ENCODE peak calls at places on chromosomes 6 and 20, in ten cellular contexts. C is CD4-positive, alpha-beta T cell; W is A549; M is endodermal cell; X is upper lobe of left lung; U is cardiac muscle cell; H is psoas muscle; P is AG04450; N is body of pancreas; Y is K562. F is an unnamed sample.
A peak's percentile ranks its signal among the peaks of the same experiment; 100 is the strongest.

GRCh38 chr20:58549681-58550542 is 34.7 kb upstream of the APCDD1L start:
- DNase-seq in C (no peak), W (no peak), M (peak; percentile 22), X (no peak), U (no peak), H (no peak), P (no peak), N (no peak), Y (no peak), F (peak; percentile 29)

GRCh38 chr20:52540489-52540888 is 348.9 kb upstream of the ZFP64 start:
- DNase-seq in C (no peak), W (no peak), M (no peak), X (no peak), U (no peak), H (no peak), P (no peak), N (no peak), Y (no peak), F (no peak)

GRCh38 chr6:135496805-135497411 is 632 bp downstream of the AHI1 start:
- DNase-seq in C (no peak), W (no peak), M (no peak), X (no peak), U (no peak), H (no peak), P (no peak), N (no peak), Y (no peak), F (no peak)

GRCh38 chr6:16090920-16091319 is 38.0 kb upstream of the MYLIP start:
- DNase-seq in C (no peak), W (no peak), M (no peak), X (no peak), U (no peak), H (no peak), P (no peak), N (no peak), Y (no peak), F (no peak)

GRCh38 chr20:1906361-1907051 is 11.3 kb downstream of the SIRPA start:
- DNase-seq in C (no peak), W (no peak), M (no peak), X (no peak), U (no peak), H (no peak), P (no peak), N (no peak), Y (no peak), F (no peak)

GRCh38 chr6:145829950-145830349 is 15.4 kb upstream of the FBXO30 start:
- DNase-seq in C (no peak), W (no peak), M (no peak), X (no peak), U (no peak), H (no peak), P (no peak), N (no peak), Y (no peak), F (no peak)

GRCh38 chr6:1406306-1407058 is 17.1 kb downstream of the FOXF2 start:
- DNase-seq in C (no peak), W (no peak), M (no peak), X (no peak), U (no peak), H (no peak), P (no peak), N (no peak), Y (no peak), F (no peak)

GRCh38 chr6:89547286-89547685 is 91.3 kb downstream of the LYRM2 start:
- DNase-seq in C (no peak), W (no peak), M (peak; percentile 59), X (no peak), U (no peak), H (no peak), P (no peak), N (no peak), Y (no peak), F (no peak)

GRCh38 chr20:10090588-10091166 is 55.9 kb downstream of the ANKEF1 start:
- DNase-seq in C (no peak), W (peak; percentile 57), M (peak; percentile 76), X (peak; percentile 57), U (peak; percentile 73), H (peak; percentile 12), P (peak; percentile 18), N (peak; percentile 78), Y (peak; percentile 12), F (peak; percentile 24)

GRCh38 chr20:43451400-43451799 is 6.3 kb upstream of the SRSF6 start:
- DNase-seq in C (no peak), W (no peak), M (no peak), X (no peak), U (no peak), H (no peak), P (no peak), N (no peak), Y (no peak), F (no peak)

GRCh38 chr20:3800256-3800877 is 4.3 kb downstream of the CDC25B start:
- DNase-seq in C (no peak), W (no peak), M (peak; percentile 91), X (no peak), U (no peak), H (no peak), P (no peak), N (no peak), Y (no peak), F (no peak)

GRCh38 chr6:77463881-77464867 is 883 bp upstream of the HTR1B start:
- DNase-seq in C (no peak), W (no peak), M (peak; percentile 91), X (no peak), U (peak; percentile 55), H (peak; percentile 6), P (no peak), N (no peak), Y (no peak), F (peak; percentile 20)

DNA sequence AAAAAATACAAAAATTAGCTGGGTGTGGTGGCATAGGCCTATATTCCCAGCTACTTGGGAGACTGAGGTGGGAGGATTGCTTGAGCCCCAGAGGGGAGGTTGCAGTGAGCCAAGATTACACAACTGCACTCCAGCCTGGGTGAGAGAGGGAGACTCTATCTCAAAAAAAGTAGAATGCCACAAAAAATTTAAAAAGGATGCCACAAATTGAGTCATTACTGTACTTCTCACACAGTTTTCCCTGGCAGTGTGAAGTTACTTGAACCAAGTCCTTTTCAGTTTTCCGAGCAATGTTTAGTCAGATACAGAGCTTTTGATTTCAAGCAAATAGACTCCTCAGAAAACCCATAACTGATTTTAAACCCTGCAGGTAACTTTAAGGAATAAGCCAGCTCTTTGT is 53.3 kb downstream of the TNFRSF21 start:
- DNase-seq in C (no peak), W (no peak), M (no peak), X (no peak), U (no peak), H (no peak), P (no peak), N (no peak), Y (no peak), F (no peak)
- TF ChIP-seq CTCF in C (no peak), W (no peak), M (no peak), X (no peak), U (no peak), H (no peak), P (no peak), N (no peak), Y (no peak), F (no peak)

GRCh38 chr6:166559662-166560061 is 26.8 kb downstream of the RAMACL start:
- DNase-seq in C (no peak), W (no peak), M (no peak), X (no peak), U (no peak), H (no peak), P (no peak), N (no peak), Y (no peak), F (no peak)
- H3K27ac ChIP-seq in C (no peak overlapping the region), W (no peak overlapping the region), M (no peak overlapping the region), X (no peak overlapping the region), U (no peak overlapping the region), H (no peak overlapping the region), P (no peak overlapping the region), N (no peak overlapping the region), Y (no peak overlapping the region), F (no peak overlapping the region)

GRCh38 chr6:95767897-95768463 is 190.6 kb downstream of the MANEA start:
- DNase-seq in C (no peak), W (no peak), M (no peak), X (no peak), U (no peak), H (no peak), P (no peak), N (no peak), Y (no peak), F (no peak)

DNA sequence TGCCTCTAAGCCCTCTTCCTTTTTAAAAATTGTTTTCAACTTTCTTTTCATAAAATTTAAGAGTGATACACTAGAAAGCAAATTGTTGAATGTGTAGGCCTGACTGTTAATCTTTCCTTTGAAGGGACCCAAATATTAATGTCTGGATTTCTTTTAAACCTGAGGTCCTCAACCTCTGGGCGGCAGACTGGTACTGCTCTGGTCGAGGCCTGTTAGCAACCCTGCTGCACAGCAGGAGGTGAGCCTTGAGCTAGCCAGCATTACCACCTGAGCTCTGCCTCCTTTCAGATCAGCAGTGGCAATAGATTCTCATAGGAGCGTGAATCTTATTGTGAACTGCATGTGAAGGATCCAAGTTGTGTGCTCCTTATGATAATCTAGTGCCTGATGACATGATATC is 191.2 kb downstream of the MANEA start:
- DNase-seq in C (no peak), W (no peak), M (peak; percentile 88), X (no peak), U (peak; percentile 10), H (no peak), P (no peak), N (peak; percentile 18), Y (no peak), F (no peak)
- TF ChIP-seq CTCF in C (no peak), W (no peak), M (peak; percentile 69), X (no peak), U (no peak), H (no peak), P (no peak), N (peak; percentile 12), Y (no peak), F (no peak)

DNA sequence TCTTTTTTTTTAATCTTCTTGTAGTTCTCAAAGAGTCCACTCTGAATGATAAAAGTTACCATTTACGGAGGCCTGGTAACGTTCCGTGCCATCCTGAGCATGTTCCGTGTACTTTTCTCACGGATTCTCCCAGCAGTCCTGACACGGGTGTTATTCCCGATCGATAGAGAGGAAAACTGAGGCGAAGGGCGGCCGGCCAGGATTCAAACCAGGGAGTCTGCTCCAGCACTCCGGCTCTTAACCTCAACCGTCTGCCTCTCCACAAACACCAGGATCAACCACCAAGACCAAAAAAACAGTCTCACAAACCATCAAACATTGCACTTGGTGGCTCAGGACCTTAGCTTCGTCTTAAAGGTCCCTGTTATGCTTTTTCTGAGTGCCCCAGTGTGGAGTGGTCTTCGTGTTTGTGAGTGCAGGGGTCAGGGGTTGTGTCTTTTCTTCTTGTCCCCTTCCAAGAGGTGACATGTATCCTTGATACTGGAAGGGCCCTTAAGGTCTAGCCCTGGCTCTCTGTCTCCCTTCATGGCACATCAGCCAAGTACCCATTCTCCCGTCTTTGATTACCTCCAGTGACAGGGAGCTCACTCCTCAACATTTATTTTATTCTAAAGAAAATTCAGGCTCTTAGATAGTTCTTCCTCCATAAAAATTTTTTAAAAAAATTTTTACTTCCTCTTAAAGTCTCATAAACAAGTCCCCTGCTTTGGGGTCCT is 35.1 kb downstream of the SRC start:
- DNase-seq in C (no peak), W (no peak), M (peak; percentile 28), X (no peak), U (no peak), H (no peak), P (no peak), N (no peak), Y (no peak), F (no peak)
- H3K27ac ChIP-seq in C (no peak overlapping the region), W (peak overlapping the region; percentile 98), M (no peak overlapping the region), X (no peak overlapping the region), U (no peak overlapping the region), H (no peak overlapping the region), P (peak overlapping the region; percentile 21), N (no peak overlapping the region), Y (peak overlapping the region; percentile 91), F (no peak overlapping the region)

GRCh38 chr6:56940977-56941376 is 13.9 kb upstream of the BEND6 start:
- DNase-seq in C (no peak), W (no peak), M (no peak), X (no peak), U (no peak), H (no peak), P (no peak), N (no peak), Y (no peak), F (no peak)
- TF ChIP-seq CTCF in C (no peak), W (no peak), M (no peak), X (no peak), U (no peak), H (no peak), P (no peak), N (no peak), Y (no peak), F (no peak)